ENCODE peak calls at places on chromosomes 7 and 10, in four cellular contexts. R is nephron progenitor cell, H is tibial nerve, L is hepatocyte. V is an unnamed sample.

GRCh38 chr7:147298611-147299043 is 1182.0 kb downstream of the CNTNAP2 start:
- DNase-seq in R (no peak), H (no peak), L (peak), V (no peak)

GRCh38 chr7:107972075-107972482 is 30.9 kb downstream of the LAMB1 start:
- DNase-seq in R (no peak), H (peak), L (peak), V (no peak)

GRCh38 chr10:132898391-132899053 is 43.8 kb downstream of the CFAP46 start:
- DNase-seq in R (no peak), H (no peak), L (no peak), V (no peak)

GRCh38 chr10:116768786-116769185 is 26.4 kb upstream of the HSPA12A start:
- DNase-seq in R (no peak), H (no peak), L (no peak), V (no peak)

GRCh38 chr7:107244613-107245012 is 75.8 kb downstream of the HBP1 start:
- DNase-seq in R (no peak), H (no peak), L (no peak), V (no peak)

GRCh38 chr10:43226851-43227845 is 39.7 kb downstream of the RASGEF1A start:
- DNase-seq in R (no peak), H (no peak), L (no peak), V (peak)

GRCh38 chr7:28328822-28329615 is 83.3 kb upstream of the CREB5 start:
- DNase-seq in R (no peak), H (no peak), L (no peak), V (no peak)

GRCh38 chr10:87094373-87095240 is at the start of the genes GLUD1 and SHLD2:
- DNase-seq in R (peak), H (peak), L (peak), V (peak)

GRCh38 chr10:53997953-53998352 is 803.1 kb downstream of the PCDH15 start:
- DNase-seq in R (no peak), H (no peak), L (peak), V (no peak)

DNA sequence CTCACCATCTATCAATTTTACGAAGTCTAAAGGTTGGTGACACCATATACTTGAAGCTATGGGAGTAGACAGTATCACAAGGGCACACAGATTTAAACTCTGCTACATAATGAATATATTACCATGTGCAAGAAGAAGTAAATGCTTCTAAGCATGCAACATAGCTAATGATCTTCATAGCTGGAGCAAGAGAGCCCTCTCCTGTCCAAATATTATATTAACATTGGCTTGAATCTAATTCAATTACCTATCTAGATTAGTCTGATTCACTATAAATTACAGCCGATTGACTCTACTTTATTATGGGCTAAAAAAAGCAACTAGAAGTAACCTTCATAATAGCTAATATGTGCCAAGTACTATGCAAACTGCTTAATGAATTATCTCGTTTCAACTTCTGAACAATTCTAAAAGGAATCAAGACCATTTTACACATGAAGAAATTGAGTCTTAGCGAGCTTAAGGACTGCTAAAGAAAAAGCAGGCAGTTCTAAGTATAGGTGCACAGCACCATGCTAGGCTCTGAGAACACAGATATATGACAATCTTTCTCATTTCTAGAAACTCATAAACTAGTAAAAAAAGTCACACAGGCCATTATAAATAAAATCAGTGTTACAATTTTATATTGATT is 21.9 kb downstream of the FRA10AC1 start:
- DNase-seq in R (no peak), H (no peak), L (peak), V (no peak)
- TF ChIP-seq CTCF in R (no peak), H (no peak), L (peak), V (no peak)

GRCh38 chr10:61272781-61273180 is 180.4 kb downstream of the TMEM26 start:
- DNase-seq in R (no peak), H (no peak), L (no peak), V (no peak)

GRCh38 chr10:61271127-61271780 is 181.9 kb downstream of the TMEM26 start:
- DNase-seq in R (no peak), H (no peak), L (peak), V (no peak)
- TF ChIP-seq CTCF in R (no peak), H (no peak), L (peak), V (no peak)

GRCh38 chr10:61594430-61594829 is 68.3 kb upstream of the CABCOCO1 start:
- DNase-seq in R (no peak), H (no peak), L (no peak), V (no peak)

GRCh38 chr10:61588770-61589211 is 73.9 kb upstream of the CABCOCO1 start:
- DNase-seq in R (peak), H (no peak), L (peak), V (no peak)

GRCh38 chr10:61586829-61587228 is 75.9 kb upstream of the CABCOCO1 start:
- DNase-seq in R (no peak), H (no peak), L (no peak), V (no peak)

GRCh38 chr10:61589547-61590243 is 73.0 kb upstream of the CABCOCO1 start:
- DNase-seq in R (no peak), H (no peak), L (no peak), V (no peak)

GRCh38 chr10:61592581-61592980 is 70.1 kb upstream of the CABCOCO1 start:
- DNase-seq in R (peak), H (no peak), L (peak), V (no peak)
- TF ChIP-seq CTCF in R (peak), H (no peak), L (peak), V (no peak)

DNA sequence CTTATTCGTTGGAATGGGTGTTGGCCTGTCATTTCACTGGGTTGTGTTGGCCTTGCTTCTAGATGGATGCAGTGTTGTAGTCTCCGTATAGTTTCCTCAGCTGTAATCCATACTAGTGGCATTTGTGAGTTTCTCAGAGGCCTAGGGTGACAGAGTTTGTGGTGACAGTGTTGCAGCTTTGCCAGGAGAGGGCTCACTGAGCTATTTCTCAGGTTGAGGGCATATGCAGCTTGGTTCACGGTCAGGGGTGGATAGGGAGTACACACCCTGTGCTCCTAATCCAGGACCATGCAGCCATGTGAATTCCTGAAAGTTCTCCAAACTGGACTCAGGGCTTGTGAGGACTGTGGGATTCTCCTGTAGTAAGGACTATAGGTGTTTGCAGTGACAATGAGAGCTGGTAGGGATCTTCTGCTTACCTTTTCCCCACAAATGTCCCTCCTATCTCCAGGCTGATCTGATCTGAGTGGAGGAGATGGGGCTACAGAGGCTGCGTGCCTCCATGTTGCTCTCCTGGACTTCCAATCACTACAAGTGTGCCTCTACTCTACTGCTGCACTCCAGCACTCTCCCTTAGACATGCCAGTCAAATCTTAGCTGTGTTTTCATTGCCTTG is 229.0 kb downstream of the STK31 start:
- DNase-seq in R (peak), H (no peak), L (peak), V (no peak)
- TF ChIP-seq CTCF in R (peak), H (no peak), L (peak), V (no peak)

DNA sequence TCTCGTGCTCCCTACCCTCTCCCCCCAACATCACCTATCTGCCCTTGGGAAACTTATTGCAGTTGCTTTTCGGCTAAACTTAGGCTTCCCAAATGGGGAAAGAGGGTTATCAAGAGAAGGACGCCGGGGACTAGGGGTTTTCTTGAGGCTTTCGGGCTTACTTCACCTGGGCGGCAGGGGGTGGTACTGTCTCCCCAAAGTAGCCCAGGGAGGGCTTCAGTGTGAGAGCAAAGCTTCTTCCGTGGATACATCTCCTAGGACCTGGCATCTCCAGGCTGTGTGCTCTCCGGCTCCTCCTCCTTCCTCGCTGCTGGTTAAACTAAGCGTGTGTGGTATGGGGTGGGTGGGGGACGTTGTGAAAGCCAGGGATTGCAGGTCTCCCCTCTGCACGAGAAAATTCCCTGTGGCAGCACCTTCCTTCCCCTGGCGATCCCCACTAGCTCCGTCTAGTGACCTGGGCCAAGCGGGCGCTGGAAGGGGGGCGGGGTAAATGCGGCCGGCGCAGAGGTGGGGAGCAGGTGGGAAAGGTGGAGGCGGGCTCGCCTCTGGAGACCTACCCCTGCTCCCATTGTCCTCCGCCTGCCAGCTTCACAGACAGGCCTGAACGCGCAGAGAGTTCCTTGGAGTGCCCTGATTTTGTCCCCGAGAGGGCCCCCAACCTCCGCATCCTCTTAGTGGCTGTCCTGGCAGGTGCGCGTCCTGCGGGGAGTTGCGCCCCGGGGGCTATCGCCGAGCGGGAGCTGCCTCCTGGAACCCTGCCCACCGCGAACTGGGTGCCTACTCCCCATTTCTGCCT is 1.2 kb downstream of the PLXDC2 start:
- DNase-seq in R (peak), H (no peak), L (peak), V (no peak)
- TF ChIP-seq CTCF in R (no peak), H (peak), L (peak), V (no peak)

GRCh38 chr7:17903337-17903736 is 37.0 kb downstream of the SNX13 start:
- DNase-seq in R (no peak), H (no peak), L (no peak), V (no peak)

GRCh38 chr7:17902599-17902998 is 37.7 kb downstream of the SNX13 start:
- DNase-seq in R (no peak), H (no peak), L (no peak), V (no peak)

GRCh38 chr7:17900464-17900863 is 39.8 kb downstream of the SNX13 start:
- DNase-seq in R (no peak), H (no peak), L (no peak), V (no peak)

DNA sequence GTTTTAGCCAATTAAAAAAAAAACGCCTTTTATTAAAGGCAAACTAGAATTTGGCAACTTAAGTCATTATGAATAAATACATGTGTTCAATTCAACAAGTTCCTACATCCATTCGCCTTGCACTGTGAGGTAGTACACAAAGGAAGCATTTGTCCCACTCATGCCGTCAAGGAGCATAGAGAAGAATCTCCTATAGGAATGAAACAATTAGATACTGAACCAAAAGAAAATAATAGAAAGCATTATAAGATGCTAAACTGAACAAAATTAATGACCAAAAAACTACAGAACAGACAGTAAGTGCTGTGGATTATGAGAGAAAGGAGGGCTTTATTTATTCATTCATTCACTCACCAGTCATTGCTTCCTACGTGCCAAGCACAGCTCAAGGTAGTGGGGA is 42.2 kb downstream of the SNX13 start:
- DNase-seq in R (no peak), H (no peak), L (no peak), V (no peak)
- TF ChIP-seq CTCF in R (no peak), H (no peak), L (no peak), V (no peak)

DNA sequence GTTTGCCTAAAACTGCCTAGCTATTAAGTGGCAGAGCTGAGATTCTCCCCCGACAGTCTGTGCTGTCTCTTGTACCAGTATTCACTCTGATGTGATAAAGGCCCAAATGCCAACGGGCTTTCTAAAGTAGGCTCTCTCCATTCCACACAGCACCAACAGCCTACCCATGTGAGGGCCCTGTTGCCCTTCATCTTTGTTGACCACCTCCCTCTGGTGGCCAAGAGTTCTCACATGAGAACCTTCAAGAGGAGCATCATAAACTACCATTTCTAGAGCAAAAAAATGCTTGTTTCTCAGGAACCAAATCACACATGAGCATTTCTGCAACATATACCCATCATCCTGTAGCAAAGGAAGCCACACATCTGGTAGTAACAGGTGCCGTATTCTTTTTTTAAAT is 185.8 kb downstream of the GRM8 start:
- DNase-seq in R (no peak), H (no peak), L (peak), V (no peak)
- TF ChIP-seq CTCF in R (peak), H (no peak), L (peak), V (no peak)

GRCh38 chr10:119165171-119166110 is at the start of gene SFXN4:
- DNase-seq in R (peak), H (peak), L (peak), V (peak)
- TF ChIP-seq CTCF in R (no peak), H (no peak), L (no peak), V (no peak)

DNA sequence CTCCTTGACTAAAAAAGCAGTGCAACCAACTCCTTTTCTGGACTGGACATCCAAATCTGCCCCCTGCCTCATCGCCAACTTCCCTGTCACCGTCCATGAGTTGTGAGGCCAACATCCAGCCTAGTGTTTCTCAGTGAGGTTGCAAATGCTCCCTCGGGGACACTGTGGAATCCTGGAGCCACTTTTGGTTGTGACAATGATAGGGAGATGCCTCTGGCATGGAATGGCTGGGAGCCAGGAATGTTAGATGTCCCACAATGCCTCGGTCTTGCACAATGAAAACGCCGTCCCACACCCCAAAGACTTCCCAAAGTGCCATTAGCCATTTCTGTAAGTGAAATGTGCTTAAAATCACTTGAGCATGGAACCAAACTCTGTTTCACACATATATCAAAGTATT is 105.2 kb downstream of the OSBPL3 start:
- DNase-seq in R (no peak), H (no peak), L (no peak), V (no peak)
- TF ChIP-seq CTCF in R (no peak), H (no peak), L (no peak), V (no peak)

GRCh38 chr7:65750511-65751344 is 122.1 kb upstream of the VKORC1L1 start:
- DNase-seq in R (peak), H (peak), L (peak), V (peak)
- TF ChIP-seq CTCF in R (no peak), H (peak), L (no peak), V (no peak)

V was measured in omental fat pad.